ENCODE peak calls at places on chromosomes 11 and 22, in four cellular contexts. S is stimulated activated CD8-positive, alpha-beta memory T cell treated with anti-CD3 and anti-CD28 coated beads, Interleukin-7, amount 100 ng/mL, for 48 hours; U is neural crest cell; Z is ovary. B is an unnamed sample.

GRCh38 chr22:37431366-37431765 is 4.1 kb upstream of the ELFN2 start:
- DNase-seq in U (no peak), S (no peak), Z (no peak), B (peak)

GRCh38 chr11:24312464-24313238 is 184.2 kb upstream of the LUZP2 start:
- DNase-seq in U (no peak), S (no peak), Z (no peak), B (no peak)

GRCh38 chr11:69815973-69816372 is 3.2 kb downstream of the FGF3 start:
- DNase-seq in U (no peak), S (no peak), Z (no peak), B (no peak)

GRCh38 chr22:31044262-31044861 is 36.8 kb upstream of the SMTN start:
- DNase-seq in Z (peak), U (no peak), S (no peak), B (no peak)

GRCh38 chr22:38250642-38251354 is 22.0 kb downstream of the TMEM184B start:
- DNase-seq in S (no peak), Z (no peak), U (no peak), B (no peak)

GRCh38 chr11:43130616-43131015 is 181.2 kb upstream of the API5 start:
- DNase-seq in Z (no peak), S (no peak), U (no peak), B (no peak)

GRCh38 chr11:36394056-36394455 is 98.0 kb downstream of the PRR5L start:
- DNase-seq in Z (no peak), S (no peak), U (no peak), B (no peak)

GRCh38 chr11:41379084-41379483 is 80.4 kb downstream of the LRRC4C start:
- DNase-seq in S (no peak), Z (no peak), U (no peak), B (no peak)

GRCh38 chr11:93143186-93143585 is 54.6 kb downstream of the SLC36A4 start:
- DNase-seq in Z (no peak), S (no peak), U (no peak), B (no peak)

GRCh38 chr11:101091781-101092180 is 37.8 kb downstream of the PGR start:
- DNase-seq in U (no peak), S (no peak), Z (no peak), B (peak)

GRCh38 chr11:86116996-86117705 is 48.3 kb upstream of the PICALM start:
- DNase-seq in U (no peak), Z (no peak), S (no peak), B (peak)

GRCh38 chr11:93571612-93572011 is 28.4 kb upstream of the SMCO4 start:
- DNase-seq in S (no peak), Z (no peak), U (no peak), B (no peak)